ENCODE peak calls at places on chromosomes 1 and 21, in nine cellular contexts. One of them, this sample, is unnamed.

GRCh38 chr21:35658242-35658641 is 402.1 kb downstream of the SETD4 start:
- DNase-seq in HCT116: no peak
- DNase-seq in body of pancreas: no peak
- DNase-seq in transverse colon: no peak
- DNase-seq in breast epithelium: no peak
- DNase-seq in endothelial cell of umbilical vein: no peak
- DNase-seq in tibial nerve: no peak
- DNase-seq in heart left ventricle: no peak
- DNase-seq in A549: no peak
- DNase-seq in this sample: no peak

GRCh38 chr21:46325073-46325912 is 1.3 kb downstream of the PCNT start:
- DNase-seq in body of pancreas: peak; percentile 42
- DNase-seq in heart left ventricle: peak; percentile 79
- DNase-seq in A549: peak; percentile 65
- DNase-seq in breast epithelium: no peak
- DNase-seq in endothelial cell of umbilical vein: peak; percentile 59
- DNase-seq in tibial nerve: no peak
- DNase-seq in HCT116: peak; percentile 28
- DNase-seq in transverse colon: peak; percentile 57
- DNase-seq in this sample: peak; percentile 39

GRCh38 chr1:98793136-98793535 is 131.6 kb downstream of the SNX7 start:
- DNase-seq in tibial nerve: no peak
- DNase-seq in A549: no peak
- DNase-seq in breast epithelium: no peak
- DNase-seq in transverse colon: no peak
- DNase-seq in HCT116: no peak
- DNase-seq in body of pancreas: no peak
- DNase-seq in endothelial cell of umbilical vein: no peak
- DNase-seq in heart left ventricle: no peak
- DNase-seq in this sample: no peak

GRCh38 chr1:42298520-42298919 is 36.5 kb downstream of the FOXJ3 start:
- DNase-seq in heart left ventricle: no peak
- DNase-seq in body of pancreas: no peak
- DNase-seq in HCT116: no peak
- DNase-seq in A549: no peak
- DNase-seq in breast epithelium: no peak
- DNase-seq in tibial nerve: no peak
- DNase-seq in endothelial cell of umbilical vein: no peak
- DNase-seq in transverse colon: no peak
- DNase-seq in this sample: no peak

GRCh38 chr1:22855668-22856606 is 116.7 kb downstream of the LACTBL1 start:
- DNase-seq in transverse colon: no peak
- DNase-seq in HCT116: no peak
- DNase-seq in breast epithelium: no peak
- DNase-seq in endothelial cell of umbilical vein: no peak
- DNase-seq in body of pancreas: no peak
- DNase-seq in A549: no peak
- DNase-seq in heart left ventricle: peak; percentile 53
- DNase-seq in tibial nerve: no peak
- DNase-seq in this sample: no peak

GRCh38 chr1:84164156-84164555 is 20.1 kb downstream of the PRKACB start:
- DNase-seq in endothelial cell of umbilical vein: no peak
- DNase-seq in tibial nerve: no peak
- DNase-seq in heart left ventricle: no peak
- DNase-seq in transverse colon: no peak
- DNase-seq in HCT116: no peak
- DNase-seq in A549: no peak
- DNase-seq in body of pancreas: no peak
- DNase-seq in breast epithelium: no peak
- DNase-seq in this sample: no peak

GRCh38 chr1:78536427-78536826 is 45.7 kb downstream of the PTGFR start:
- DNase-seq in A549: no peak
- DNase-seq in endothelial cell of umbilical vein: no peak
- DNase-seq in tibial nerve: no peak
- DNase-seq in breast epithelium: no peak
- DNase-seq in HCT116: no peak
- DNase-seq in transverse colon: no peak
- DNase-seq in heart left ventricle: no peak
- DNase-seq in body of pancreas: no peak
- DNase-seq in this sample: no peak

GRCh38 chr21:44890961-44891541 is 17.6 kb upstream of the PTTG1IP start:
- DNase-seq in transverse colon: no peak
- DNase-seq in heart left ventricle: peak; percentile 57
- DNase-seq in body of pancreas: no peak
- DNase-seq in breast epithelium: no peak
- DNase-seq in A549: no peak
- DNase-seq in endothelial cell of umbilical vein: no peak
- DNase-seq in HCT116: no peak
- DNase-seq in tibial nerve: no peak
- DNase-seq in this sample: no peak

GRCh38 chr1:8419861-8420260 is 101.9 kb downstream of the SLC45A1 start:
- DNase-seq in body of pancreas: no peak
- DNase-seq in HCT116: no peak
- DNase-seq in tibial nerve: no peak
- DNase-seq in transverse colon: no peak
- DNase-seq in A549: no peak
- DNase-seq in heart left ventricle: no peak
- DNase-seq in endothelial cell of umbilical vein: no peak
- DNase-seq in breast epithelium: no peak
- DNase-seq in this sample: peak; percentile 86

GRCh38 chr1:217881131-217881543 is 250.0 kb downstream of the SPATA17 start:
- DNase-seq in transverse colon: no peak
- DNase-seq in heart left ventricle: no peak
- DNase-seq in breast epithelium: no peak
- DNase-seq in A549: no peak
- DNase-seq in body of pancreas: no peak
- DNase-seq in endothelial cell of umbilical vein: no peak
- DNase-seq in HCT116: no peak
- DNase-seq in tibial nerve: no peak
- DNase-seq in this sample: no peak

GRCh38 chr1:114093624-114094302 is 59.9 kb downstream of the SYT6 start:
- DNase-seq in tibial nerve: no peak
- DNase-seq in A549: no peak
- DNase-seq in heart left ventricle: no peak
- DNase-seq in endothelial cell of umbilical vein: no peak
- DNase-seq in HCT116: peak; percentile 23
- DNase-seq in breast epithelium: no peak
- DNase-seq in body of pancreas: no peak
- DNase-seq in transverse colon: no peak
- DNase-seq in this sample: no peak

GRCh38 chr1:216183427-216183826 is 239.8 kb downstream of the USH2A start:
- DNase-seq in tibial nerve: no peak
- DNase-seq in heart left ventricle: no peak
- DNase-seq in body of pancreas: no peak
- DNase-seq in HCT116: no peak
- DNase-seq in endothelial cell of umbilical vein: no peak
- DNase-seq in A549: no peak
- DNase-seq in transverse colon: no peak
- DNase-seq in breast epithelium: no peak
- DNase-seq in this sample: no peak

GRCh38 chr1:82565146-82565545 is 764.4 kb downstream of the ADGRL2 start:
- DNase-seq in heart left ventricle: no peak
- DNase-seq in breast epithelium: no peak
- DNase-seq in HCT116: peak; percentile 59
- DNase-seq in A549: no peak
- DNase-seq in transverse colon: no peak
- DNase-seq in endothelial cell of umbilical vein: no peak
- DNase-seq in body of pancreas: no peak
- DNase-seq in tibial nerve: peak; percentile 19
- DNase-seq in this sample: peak; percentile 14

GRCh38 chr1:50047916-50048694 is 24.4 kb upstream of the AGBL4 start:
- DNase-seq in endothelial cell of umbilical vein: no peak
- DNase-seq in breast epithelium: peak; percentile 49
- DNase-seq in tibial nerve: no peak
- DNase-seq in transverse colon: no peak
- DNase-seq in heart left ventricle: peak; percentile 56
- DNase-seq in A549: no peak
- DNase-seq in HCT116: no peak
- DNase-seq in body of pancreas: peak; percentile 29
- DNase-seq in this sample: no peak

GRCh38 chr1:204331275-204331674 is 28.5 kb downstream of the PLEKHA6 start:
- DNase-seq in heart left ventricle: no peak
- DNase-seq in breast epithelium: no peak
- DNase-seq in transverse colon: peak; percentile 89
- DNase-seq in tibial nerve: no peak
- DNase-seq in body of pancreas: no peak
- DNase-seq in A549: no peak
- DNase-seq in HCT116: no peak
- DNase-seq in endothelial cell of umbilical vein: no peak
- DNase-seq in this sample: no peak

DNA sequence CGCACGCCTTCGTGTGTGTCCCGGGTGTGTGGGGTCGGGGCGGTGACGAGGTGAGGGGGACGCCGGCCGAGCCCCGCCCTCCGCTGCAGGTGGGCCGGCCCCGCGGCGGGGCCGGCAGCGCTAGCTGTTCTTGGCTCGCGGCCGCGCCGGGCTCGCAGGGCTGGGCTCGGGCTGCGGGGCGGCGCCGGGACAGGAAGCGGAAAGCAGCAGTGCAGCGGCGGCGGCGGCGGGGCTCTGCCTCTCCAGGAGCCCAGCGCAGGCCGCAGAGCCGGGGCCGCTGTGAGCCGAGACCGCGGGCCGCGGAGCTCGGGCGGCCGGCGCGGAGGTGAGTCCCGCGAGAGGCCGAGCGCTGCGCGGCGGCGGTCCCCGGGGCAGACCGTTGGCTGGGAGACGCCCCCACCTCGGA is at the start of gene VANGL1:
- DNase-seq in HCT116: no peak
- DNase-seq in body of pancreas: peak; percentile 76
- DNase-seq in heart left ventricle: peak; percentile 88
- DNase-seq in breast epithelium: no peak
- DNase-seq in endothelial cell of umbilical vein: peak; percentile 53
- DNase-seq in A549: peak; percentile 56
- DNase-seq in tibial nerve: no peak
- DNase-seq in transverse colon: peak; percentile 73
- DNase-seq in this sample: peak; percentile 27
- TF ChIP-seq POLR2A in HCT116: peak; percentile 53
- TF ChIP-seq POLR2A in body of pancreas: no peak
- TF ChIP-seq POLR2A in heart left ventricle: peak; percentile 37
- TF ChIP-seq POLR2A in breast epithelium: no peak
- TF ChIP-seq POLR2A in endothelial cell of umbilical vein: peak; percentile 24
- TF ChIP-seq POLR2A in A549: peak; percentile 42
- TF ChIP-seq POLR2A in tibial nerve: no peak
- TF ChIP-seq POLR2A in transverse colon: no peak
- TF ChIP-seq POLR2A in this sample: no peak

GRCh38 chr1:200949626-200950025 is 54.9 kb downstream of the INAVA start:
- DNase-seq in A549: no peak
- DNase-seq in HCT116: no peak
- DNase-seq in breast epithelium: no peak
- DNase-seq in endothelial cell of umbilical vein: no peak
- DNase-seq in heart left ventricle: no peak
- DNase-seq in body of pancreas: no peak
- DNase-seq in tibial nerve: no peak
- DNase-seq in transverse colon: no peak
- DNase-seq in this sample: no peak

GRCh38 chr1:200951016-200951415 is 56.3 kb downstream of the INAVA start:
- DNase-seq in tibial nerve: no peak
- DNase-seq in A549: no peak
- DNase-seq in HCT116: no peak
- DNase-seq in heart left ventricle: no peak
- DNase-seq in body of pancreas: no peak
- DNase-seq in breast epithelium: no peak
- DNase-seq in endothelial cell of umbilical vein: no peak
- DNase-seq in transverse colon: no peak
- DNase-seq in this sample: no peak

DNA sequence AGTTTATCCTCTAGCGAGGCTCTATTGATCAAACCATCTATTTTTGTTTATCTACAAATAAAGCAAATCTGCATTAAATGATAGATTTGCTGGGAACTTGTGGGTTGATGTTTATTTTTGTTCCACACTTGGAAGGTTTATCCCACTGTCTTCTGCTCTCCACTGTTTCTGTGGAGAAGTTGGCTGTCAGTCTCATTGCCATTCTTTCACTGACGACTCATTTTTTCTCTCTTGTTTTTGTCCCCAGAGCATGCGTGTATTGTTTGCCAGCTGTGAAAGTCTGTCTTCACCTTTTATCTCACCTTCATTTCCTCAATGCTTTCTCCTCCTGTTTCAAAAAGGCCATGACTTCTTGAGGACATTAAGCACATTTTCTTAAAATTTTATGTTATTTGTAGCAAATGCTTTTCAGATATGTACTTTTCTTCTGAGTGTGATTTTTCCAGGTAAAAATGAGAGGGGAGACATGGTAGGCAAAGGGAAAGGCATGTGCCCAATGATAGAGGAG is 52.4 kb downstream of the INAVA start:
- DNase-seq in body of pancreas: no peak
- DNase-seq in heart left ventricle: no peak
- DNase-seq in A549: no peak
- DNase-seq in breast epithelium: no peak
- DNase-seq in HCT116: peak; percentile 2
- DNase-seq in transverse colon: no peak
- DNase-seq in endothelial cell of umbilical vein: no peak
- DNase-seq in tibial nerve: no peak
- DNase-seq in this sample: no peak
- TF ChIP-seq CTCF in body of pancreas: no peak
- TF ChIP-seq CTCF in heart left ventricle: no peak
- TF ChIP-seq CTCF in A549: no peak
- TF ChIP-seq CTCF in breast epithelium: no peak
- TF ChIP-seq CTCF in HCT116: no peak
- TF ChIP-seq CTCF in transverse colon: no peak
- TF ChIP-seq CTCF in endothelial cell of umbilical vein: no peak
- TF ChIP-seq CTCF in tibial nerve: no peak
- TF ChIP-seq CTCF in this sample: no peak

DNA sequence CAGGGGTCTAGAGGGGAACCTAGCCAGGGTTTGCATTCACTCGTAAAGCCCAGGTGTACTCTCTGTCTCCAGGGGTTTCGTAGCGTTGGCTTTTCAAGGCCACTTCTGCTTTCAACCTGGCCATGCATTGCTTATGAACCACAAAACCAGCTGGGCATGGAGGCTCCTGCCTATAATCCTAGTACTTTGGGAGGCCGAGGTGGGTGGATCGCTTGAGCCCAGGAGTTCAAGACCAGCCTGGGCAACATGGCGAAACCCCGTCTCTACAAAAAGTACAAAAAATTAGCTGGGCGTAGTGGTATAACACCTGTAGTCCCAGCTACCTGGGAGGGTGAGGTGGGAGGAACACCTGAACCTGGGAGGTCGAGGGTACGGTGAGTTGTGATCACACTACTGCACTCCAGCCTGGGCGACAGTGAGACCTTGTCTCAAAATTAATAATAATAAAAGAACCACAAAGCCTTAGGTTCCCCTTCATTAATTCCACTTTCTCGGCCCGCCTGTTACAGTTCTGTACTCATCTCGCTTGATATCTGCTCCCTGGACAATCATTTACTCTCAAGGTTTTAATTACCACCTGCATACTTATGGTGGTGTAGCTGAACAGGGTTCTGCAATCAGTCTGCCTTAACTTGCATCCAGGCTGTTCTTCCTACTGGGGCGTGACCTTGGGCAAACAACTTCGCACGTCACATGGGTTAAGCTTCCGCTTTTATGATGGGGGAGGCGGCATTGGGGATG is 6.1 kb downstream of the SLC16A4 start:
- DNase-seq in heart left ventricle: no peak
- DNase-seq in body of pancreas: no peak
- DNase-seq in endothelial cell of umbilical vein: no peak
- DNase-seq in tibial nerve: no peak
- DNase-seq in transverse colon: peak; percentile 70
- DNase-seq in HCT116: no peak
- DNase-seq in A549: no peak
- DNase-seq in breast epithelium: no peak
- DNase-seq in this sample: no peak
- TF ChIP-seq POLR2A in heart left ventricle: no peak
- TF ChIP-seq POLR2A in body of pancreas: no peak
- TF ChIP-seq POLR2A in endothelial cell of umbilical vein: no peak
- TF ChIP-seq POLR2A in tibial nerve: no peak
- TF ChIP-seq POLR2A in transverse colon: peak; percentile 16
- TF ChIP-seq POLR2A in HCT116: no peak
- TF ChIP-seq POLR2A in A549: no peak
- TF ChIP-seq POLR2A in breast epithelium: no peak
- TF ChIP-seq POLR2A in this sample: no peak

GRCh38 chr1:235068155-235069121 is 60.2 kb downstream of the TOMM20 start:
- DNase-seq in transverse colon: no peak
- DNase-seq in tibial nerve: no peak
- DNase-seq in heart left ventricle: no peak
- DNase-seq in HCT116: peak; percentile 49
- DNase-seq in endothelial cell of umbilical vein: no peak
- DNase-seq in body of pancreas: no peak
- DNase-seq in A549: peak; percentile 47
- DNase-seq in breast epithelium: peak; percentile 65
- DNase-seq in this sample: no peak
- TF ChIP-seq CTCF in transverse colon: no peak
- TF ChIP-seq CTCF in tibial nerve: no peak
- TF ChIP-seq CTCF in heart left ventricle: no peak
- TF ChIP-seq CTCF in HCT116: no peak
- TF ChIP-seq CTCF in endothelial cell of umbilical vein: no peak
- TF ChIP-seq CTCF in body of pancreas: no peak
- TF ChIP-seq CTCF in A549: no peak
- TF ChIP-seq CTCF in breast epithelium: no peak
- TF ChIP-seq CTCF in this sample: no peak